ENCODE peak calls at places on chromosomes 11 and 22, in ten cellular contexts. D is PC-3; Y is ovary; W is effector memory CD4-positive, alpha-beta T cell; F is CD8-positive, alpha-beta memory T cell; Q is GM23338; I is CD4-positive, alpha-beta memory T cell; U is choroid plexus epithelial cell; J is thyroid gland; V is aorta. L is an unnamed sample.

GRCh38 chr11:110336054-110336453 is 39.6 kb upstream of the RDX start:
- DNase-seq in J (no peak), D (no peak), F (no peak), Y (no peak), I (no peak), V (no peak), Q (no peak), U (no peak), W (no peak), L (no peak)

GRCh38 chr11:4068962-4069361 is 25.6 kb upstream of the RRM1 start:
- DNase-seq in V (no peak), F (no peak), Q (no peak), J (no peak), I (no peak), W (no peak), D (no peak), Y (no peak), U (no peak), L (no peak)

GRCh38 chr11:36471577-36471976 is 38.5 kb downstream of the TRAF6 start:
- DNase-seq in I (no peak), V (no peak), Q (no peak), J (no peak), W (no peak), F (no peak), D (no peak), Y (no peak), U (no peak), L (peak; percentile 90)

GRCh38 chr11:82942376-82942775 is 40.8 kb downstream of the DDIAS start:
- DNase-seq in F (no peak), D (no peak), Y (no peak), I (no peak), Q (no peak), U (no peak), J (no peak), V (no peak), W (no peak), L (no peak)

GRCh38 chr11:108561535-108561991 is 32.0 kb downstream of the EXPH5 start:
- DNase-seq in Q (no peak), U (peak; percentile 48), I (no peak), Y (no peak), F (no peak), D (peak; percentile 31), J (no peak), V (no peak), W (no peak), L (no peak)

GRCh38 chr11:76797341-76798201 is 14.4 kb downstream of the TSKU start:
- DNase-seq in W (no peak), F (no peak), J (no peak), Y (no peak), U (no peak), V (no peak), D (no peak), I (no peak), Q (no peak), L (no peak)

GRCh38 chr11:38226684-38227083 is 1628.6 kb upstream of the RAG2 start:
- DNase-seq in D (no peak), J (no peak), V (no peak), Y (no peak), U (no peak), Q (peak; percentile 41), I (no peak), F (no peak), W (no peak), L (no peak)

GRCh38 chr11:3855808-3856491 is 486 bp downstream of the STIM1 start:
- DNase-seq in D (peak; percentile 23), V (peak; percentile 85), I (peak; percentile 36), W (peak; percentile 30), Y (peak; percentile 57), U (no peak), F (peak; percentile 45), J (peak; percentile 56), Q (peak; percentile 58), L (no peak)

GRCh38 chr22:19855504-19856409 is 1.1 kb upstream of the GNB1L start:
- DNase-seq in I (peak; percentile 37), V (peak; percentile 84), D (peak; percentile 62), W (peak; percentile 20), U (peak; percentile 56), J (peak; percentile 86), Q (peak; percentile 71), F (peak; percentile 44), Y (peak; percentile 73), L (peak; percentile 61)

GRCh38 chr11:119721129-119722120 is 7.6 kb downstream of the NECTIN1 start:
- DNase-seq in D (peak; percentile 85), F (no peak), Q (peak; percentile 82), V (no peak), I (no peak), J (no peak), U (peak; percentile 27), W (no peak), Y (no peak), L (peak; percentile 56)

GRCh38 chr11:74581954-74582547 is 10.3 kb upstream of the POLD3 start:
- DNase-seq in F (no peak), J (no peak), D (no peak), I (no peak), Q (no peak), V (no peak), W (no peak), Y (no peak), U (no peak), L (no peak)

GRCh38 chr11:74577624-74578396 is 14.6 kb upstream of the POLD3 start:
- DNase-seq in W (no peak), I (no peak), Y (no peak), U (peak; percentile 70), Q (peak; percentile 8), F (no peak), V (no peak), D (no peak), J (no peak), L (no peak)

GRCh38 chr11:74579577-74580270 is 12.7 kb upstream of the POLD3 start:
- DNase-seq in V (no peak), W (no peak), D (no peak), Q (no peak), J (no peak), I (no peak), F (no peak), Y (no peak), U (no peak), L (no peak)

DNA sequence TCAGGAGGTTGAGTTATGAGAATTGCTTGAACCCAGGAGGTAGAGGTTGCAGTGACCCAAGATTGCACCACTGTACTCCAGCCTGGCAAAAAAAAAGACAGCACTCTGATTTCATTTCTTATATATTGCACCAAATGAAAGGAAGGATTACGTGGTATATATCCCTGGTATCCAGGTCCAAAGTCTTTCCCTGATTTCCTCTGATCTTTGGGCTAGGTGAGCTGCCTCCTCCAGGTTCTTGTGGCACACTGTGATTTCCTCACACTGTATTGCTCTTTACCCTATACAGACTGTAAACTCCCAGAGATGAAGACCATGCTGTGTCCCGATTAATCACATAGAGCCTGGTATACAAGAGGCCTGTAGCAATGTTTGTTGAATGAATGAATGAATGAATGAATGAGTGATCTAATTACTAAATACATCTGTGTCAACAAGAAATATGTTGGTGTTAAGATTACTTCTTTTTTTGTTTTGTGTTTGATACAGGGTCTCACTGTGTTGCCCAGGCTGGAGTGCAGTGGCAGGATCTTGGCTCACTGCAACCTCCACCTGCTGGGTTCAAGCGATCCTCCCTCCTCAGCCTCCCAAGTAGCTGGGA is 9.3 kb upstream of the POLD3 start:
- DNase-seq in V (no peak), Y (no peak), I (no peak), F (no peak), D (no peak), J (no peak), U (no peak), W (no peak), Q (no peak), L (no peak)
- H3K4me3 ChIP-seq in V (no peak overlapping the region), Y (no peak overlapping the region), I (no peak overlapping the region), F (no peak overlapping the region), D (no peak overlapping the region), J (no peak overlapping the region), U (no peak overlapping the region), W (no peak overlapping the region), Q (no peak overlapping the region), L (no peak overlapping the region)

GRCh38 chr11:73623651-73624050 is 22.7 kb upstream of the PLEKHB1 start:
- DNase-seq in D (no peak), V (no peak), Q (no peak), I (no peak), U (no peak), W (no peak), Y (no peak), J (no peak), F (no peak), L (no peak)
- H3K4me3 ChIP-seq in D (no peak overlapping the region), V (no peak overlapping the region), Q (no peak overlapping the region), I (no peak overlapping the region), U (no peak overlapping the region), W (no peak overlapping the region), Y (no peak overlapping the region), J (no peak overlapping the region), F (no peak overlapping the region), L (no peak overlapping the region)

DNA sequence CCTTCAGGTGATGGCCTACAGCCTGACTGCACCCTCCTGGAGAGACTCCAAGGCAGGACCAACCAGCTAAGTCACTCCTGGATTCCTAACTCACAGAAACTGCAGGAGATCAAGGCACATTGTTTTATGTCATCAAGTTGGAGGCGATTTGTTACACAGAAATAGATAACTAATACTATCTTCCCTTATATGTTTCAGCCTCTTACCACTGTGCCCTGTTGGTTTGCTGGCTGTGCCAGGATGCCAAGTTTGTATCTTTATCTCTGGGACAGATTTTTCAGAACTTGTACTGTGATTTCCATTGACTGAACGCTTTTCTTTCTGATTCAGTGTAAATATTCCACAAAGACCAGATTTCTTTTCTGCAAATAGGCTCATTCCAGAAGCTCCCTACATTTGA is 76.2 kb upstream of the OPCML start:
- DNase-seq in Y (no peak), F (no peak), V (no peak), U (no peak), D (no peak), J (no peak), W (no peak), Q (no peak), I (no peak), L (no peak)
- H3K4me3 ChIP-seq in Y (no peak overlapping the region), F (no peak overlapping the region), V (no peak overlapping the region), U (no peak overlapping the region), D (no peak overlapping the region), J (no peak overlapping the region), W (no peak overlapping the region), Q (no peak overlapping the region), I (no peak overlapping the region), L (no peak overlapping the region)

DNA sequence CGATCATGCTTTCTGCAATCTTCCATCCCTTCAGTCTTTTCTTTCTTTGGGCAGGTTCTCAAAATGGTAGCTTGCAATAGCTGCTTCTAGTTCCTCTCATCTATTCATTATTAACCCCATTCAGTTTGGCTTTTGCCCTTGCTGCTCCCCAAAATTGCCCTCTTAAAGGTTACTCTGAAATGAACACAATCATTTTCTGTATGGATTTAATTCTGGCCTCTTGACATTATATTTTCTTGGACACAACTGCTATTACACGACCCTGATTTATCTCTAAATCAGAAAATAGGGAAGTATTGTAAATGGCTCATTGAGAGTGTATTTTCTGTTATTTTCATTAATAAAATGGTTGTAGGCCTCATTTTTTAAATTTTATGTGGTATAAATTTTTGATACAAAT is at the start of gene ANGPTL5:
- DNase-seq in I (no peak), V (no peak), Y (no peak), F (no peak), J (no peak), U (no peak), D (no peak), W (no peak), Q (no peak), L (no peak)
- H3K4me3 ChIP-seq in I (peak within 1 kb of the TSS; percentile 43), V (peak within 1 kb of the TSS; percentile 66), Y (peak within 1 kb of the TSS; percentile 86), F (peak within 1 kb of the TSS; percentile 70), J (peak within 1 kb of the TSS; percentile 58), U (peak within 1 kb of the TSS; percentile 92), D (peak within 1 kb of the TSS; percentile 78), W (peak within 1 kb of the TSS; percentile 49), Q (peak within 1 kb of the TSS; percentile 83), L (peak within 1 kb of the TSS; percentile 72)

GRCh38 chr11:15472405-15472799 is 357.7 kb downstream of the INSC start:
- DNase-seq in Q (peak; percentile 6), I (no peak), J (no peak), W (no peak), U (no peak), D (no peak), Y (no peak), V (no peak), F (no peak), L (no peak)
- H3K4me3 ChIP-seq in Q (no peak overlapping the region), I (no peak overlapping the region), J (no peak overlapping the region), W (no peak overlapping the region), U (no peak overlapping the region), D (no peak overlapping the region), Y (no peak overlapping the region), V (no peak overlapping the region), F (no peak overlapping the region), L (no peak overlapping the region)

L was measured in epithelial cell of esophagus.